ENCODE peak calls at places on chromosomes 3 and 15, in six cellular contexts. A is transverse colon, V is HepG2, J is esophagus muscularis mucosa, O is tibial nerve, N is ovary. B is an unnamed sample. For H3K4me1, the result is how much of the 10 kb centered on the place peaks cover.

GRCh38 chr3:193968575-193968974 is 167.4 kb upstream of the HES1 start:
- DNase-seq in A (no peak), V (no peak), J (no peak), O (no peak), N (no peak), B (no peak)

GRCh38 chr3:169354774-169355501 is 308.6 kb downstream of the MECOM start:
- DNase-seq in A (no peak), V (no peak), J (no peak), O (no peak), N (no peak), B (no peak)

GRCh38 chr3:28326458-28326926 is 22.0 kb upstream of the ZCWPW2 start:
- DNase-seq in A (peak), V (no peak), J (no peak), O (no peak), N (no peak), B (no peak)

GRCh38 chr3:193928354-193929209 is 207.4 kb upstream of the HES1 start:
- DNase-seq in A (no peak), V (no peak), J (no peak), O (no peak), N (no peak), B (no peak)

GRCh38 chr15:34436956-34437442 is 609 bp downstream of the GOLGA8A start:
- DNase-seq in A (peak), V (peak), J (no peak), O (no peak), N (peak), B (peak)

GRCh38 chr3:152656207-152657001 is 178.5 kb upstream of the P2RY1 start:
- DNase-seq in A (no peak), V (no peak), J (no peak), O (no peak), N (no peak), B (no peak)

GRCh38 chr3:120597445-120598049 is 1.4 kb downstream of the NDUFB4 start:
- DNase-seq in A (no peak), V (no peak), J (no peak), O (no peak), N (no peak), B (no peak)

GRCh38 chr3:138148503-138148902 is 16.3 kb upstream of the A4GNT start:
- DNase-seq in A (no peak), V (no peak), J (no peak), O (no peak), N (no peak), B (no peak)

GRCh38 chr3:24367216-24367615 is 127.4 kb downstream of the THRB start:
- DNase-seq in A (no peak), V (no peak), J (no peak), O (no peak), N (no peak), B (no peak)

GRCh38 chr3:66416556-66417304 is 84.1 kb downstream of the LRIG1 start:
- DNase-seq in A (no peak), V (no peak), J (no peak), O (no peak), N (no peak), B (no peak)

GRCh38 chr3:150348500-150348899 is 59.6 kb upstream of the TSC22D2 start:
- DNase-seq in A (peak), V (peak), J (no peak), O (no peak), N (no peak), B (peak)

GRCh38 chr3:172397716-172398405 is 50.4 kb downstream of the GHSR start:
- DNase-seq in A (no peak), V (no peak), J (no peak), O (no peak), N (no peak), B (no peak)

GRCh38 chr15:92707880-92708551 is 52.4 kb upstream of the FAM174B start:
- DNase-seq in A (no peak), V (no peak), J (no peak), O (no peak), N (no peak), B (no peak)

GRCh38 chr3:65633018-65633417 is 405.7 kb downstream of the MAGI1 start:
- DNase-seq in A (no peak), V (no peak), J (no peak), O (no peak), N (no peak), B (no peak)

GRCh38 chr3:169077394-169077906 is 586.1 kb downstream of the MECOM start:
- DNase-seq in A (no peak), V (no peak), J (no peak), O (no peak), N (no peak), B (no peak)

GRCh38 chr3:43185656-43186375 is 79.9 kb upstream of the POMGNT2 start:
- DNase-seq in A (no peak), V (no peak), J (no peak), O (no peak), N (no peak), B (no peak)

GRCh38 chr3:155745795-155746550 is 1.1 kb upstream of the PLCH1 start:
- DNase-seq in A (peak), V (peak), J (no peak), O (no peak), N (no peak), B (peak)

GRCh38 chr15:101105059-101105851 is 146.6 kb downstream of the CHSY1 start:
- DNase-seq in A (no peak), V (no peak), J (no peak), O (no peak), N (no peak), B (no peak)

GRCh38 chr3:50286322-50287227 is 5.7 kb downstream of the IFRD2 start:
- DNase-seq in A (no peak), V (no peak), J (no peak), O (no peak), N (peak), B (no peak)

GRCh38 chr15:79376383-79376782 is 55.8 kb upstream of the MINAR1 start:
- DNase-seq in A (no peak), V (no peak), J (no peak), O (no peak), N (no peak), B (no peak)

GRCh38 chr15:70319466-70319865 is 221.7 kb upstream of the TLE3 start:
- DNase-seq in A (no peak), V (no peak), J (no peak), O (no peak), N (no peak), B (no peak)

GRCh38 chr3:82157952-82158351 is 396.5 kb upstream of the GBE1 start:
- DNase-seq in A (no peak), V (no peak), J (no peak), O (no peak), N (no peak), B (no peak)

GRCh38 chr3:14216257-14217048 is 37.8 kb downstream of the LSM3 start:
- DNase-seq in A (no peak), V (peak), J (no peak), O (no peak), N (no peak), B (no peak)

GRCh38 chr3:189355481-189356201 is 183.9 kb downstream of the TPRG1 start:
- DNase-seq in A (peak), V (peak), J (no peak), O (no peak), N (no peak), B (no peak)

GRCh38 chr3:13544951-13545651 is 3.8 kb upstream of the FBLN2 start:
- DNase-seq in A (no peak), V (no peak), J (no peak), O (no peak), N (no peak), B (no peak)

GRCh38 chr15:68479406-68479805 is 47.4 kb upstream of the ITGA11 start:
- DNase-seq in A (peak), V (no peak), J (peak), O (no peak), N (peak), B (no peak)

GRCh38 chr15:41809121-41809520 is 18.8 kb upstream of the JMJD7 start:
- DNase-seq in A (no peak), V (no peak), J (no peak), O (no peak), N (no peak), B (no peak)

GRCh38 chr15:92541197-92542190 is 114.1 kb downstream of the FAM174B start:
- DNase-seq in A (no peak), V (no peak), J (no peak), O (no peak), N (no peak), B (no peak)

GRCh38 chr3:108420926-108421325 is 89.5 kb downstream of the MYH15 start:
- DNase-seq in A (no peak), V (no peak), J (no peak), O (no peak), N (no peak), B (no peak)

GRCh38 chr3:141777957-141778813 is 15.0 kb downstream of the GRK7 start:
- DNase-seq in A (no peak), V (no peak), J (peak), O (no peak), N (no peak), B (no peak)

GRCh38 chr3:141776885-141777284 is 13.7 kb downstream of the GRK7 start:
- DNase-seq in A (no peak), V (no peak), J (peak), O (no peak), N (no peak), B (no peak)

GRCh38 chr3:141776376-141776775 is 13.2 kb downstream of the GRK7 start:
- DNase-seq in A (no peak), V (no peak), J (peak), O (no peak), N (no peak), B (no peak)

GRCh38 chr3:141769171-141769894 is 6.1 kb downstream of the GRK7 start:
- DNase-seq in A (no peak), V (peak), J (no peak), O (no peak), N (no peak), B (no peak)

GRCh38 chr3:141773676-141774075 is 10.5 kb downstream of the GRK7 start:
- DNase-seq in A (no peak), V (no peak), J (no peak), O (no peak), N (no peak), B (no peak)
- TF ChIP-seq EP300 in A (no peak), V (no peak), J (no peak), O (no peak), N (no peak), B (no peak)

GRCh38 chr15:89841306-89841705 is 26.7 kb upstream of the ANPEP start:
- DNase-seq in A (no peak), V (no peak), J (no peak), O (no peak), N (no peak), B (no peak)

GRCh38 chr15:89839424-89839823 is 24.8 kb upstream of the ANPEP start:
- DNase-seq in A (no peak), V (no peak), J (no peak), O (no peak), N (no peak), B (no peak)

GRCh38 chr15:89847101-89847500 is 32.4 kb upstream of the ANPEP start:
- DNase-seq in A (no peak), V (no peak), J (no peak), O (no peak), N (no peak), B (no peak)

GRCh38 chr15:89845305-89845893 is 30.7 kb upstream of the ANPEP start:
- DNase-seq in A (no peak), V (peak), J (no peak), O (no peak), N (no peak), B (no peak)
- H3K4me1 ChIP-seq in A (under half), V (under half), J (under half), O (under half), N (under half), B (under half)

GRCh38 chr3:146164071-146164470 is 3.1 kb upstream of the PLOD2 start:
- DNase-seq in A (no peak), V (no peak), J (no peak), O (no peak), N (no peak), B (no peak)

GRCh38 chr3:146164951-146165350 is 4.0 kb upstream of the PLOD2 start:
- DNase-seq in A (peak), V (no peak), J (no peak), O (no peak), N (no peak), B (no peak)

GRCh38 chr3:146164506-146164905 is 3.5 kb upstream of the PLOD2 start:
- DNase-seq in A (no peak), V (no peak), J (no peak), O (no peak), N (no peak), B (no peak)

GRCh38 chr3:146162561-146162960 is 1.6 kb upstream of the PLOD2 start:
- DNase-seq in A (no peak), V (no peak), J (no peak), O (no peak), N (peak), B (no peak)

GRCh38 chr3:146163584-146163983 is 2.6 kb upstream of the PLOD2 start:
- DNase-seq in A (no peak), V (no peak), J (no peak), O (no peak), N (no peak), B (no peak)
- TF ChIP-seq EP300 in A (no peak), V (no peak), J (no peak), O (peak), N (no peak), B (no peak)

GRCh38 chr3:37248179-37248578 is 73.8 kb upstream of the LRRFIP2 start:
- DNase-seq in A (no peak), V (no peak), J (no peak), O (no peak), N (no peak), B (no peak)

GRCh38 chr3:37243811-37244748 is 69.7 kb upstream of the LRRFIP2 start:
- DNase-seq in A (peak), V (peak), J (peak), O (peak), N (peak), B (peak)

GRCh38 chr3:37247398-37248114 is 73.2 kb upstream of the LRRFIP2 start:
- DNase-seq in A (no peak), V (no peak), J (no peak), O (no peak), N (no peak), B (no peak)

GRCh38 chr3:37241880-37242279 is 67.5 kb upstream of the LRRFIP2 start:
- DNase-seq in A (no peak), V (no peak), J (no peak), O (no peak), N (no peak), B (no peak)

GRCh38 chr3:37245003-37245402 is 70.6 kb upstream of the LRRFIP2 start:
- DNase-seq in A (no peak), V (no peak), J (no peak), O (no peak), N (no peak), B (no peak)
- H3K4me1 ChIP-seq in A (half or more), V (half or more), J (half or more), O (under half), N (under half), B (under half)

GRCh38 chr3:17478673-17479072 is 263.8 kb downstream of the TBC1D5 start:
- DNase-seq in A (no peak), V (peak), J (no peak), O (no peak), N (no peak), B (no peak)
- TF ChIP-seq EP300 in A (no peak), V (no peak), J (no peak), O (no peak), N (no peak), B (no peak)

GRCh38 chr15:98655732-98656131 is 7.4 kb downstream of the IGF1R start:
- DNase-seq in A (no peak), V (no peak), J (no peak), O (no peak), N (no peak), B (no peak)

GRCh38 chr15:98658831-98659699 is 10.7 kb downstream of the IGF1R start:
- DNase-seq in A (peak), V (peak), J (no peak), O (peak), N (peak), B (no peak)

GRCh38 chr15:98654790-98655360 is 6.5 kb downstream of the IGF1R start:
- DNase-seq in A (no peak), V (peak), J (no peak), O (no peak), N (no peak), B (no peak)

GRCh38 chr15:98660055-98660454 is 11.7 kb downstream of the IGF1R start:
- DNase-seq in A (no peak), V (no peak), J (no peak), O (no peak), N (no peak), B (no peak)

GRCh38 chr15:98657721-98658120 is 9.4 kb downstream of the IGF1R start:
- DNase-seq in A (no peak), V (no peak), J (no peak), O (no peak), N (no peak), B (no peak)
- H3K4me1 ChIP-seq in A (under half), V (half or more), J (half or more), O (under half), N (under half), B (under half)

GRCh38 chr15:75034615-75035014 is 11.2 kb downstream of the PPCDC start:
- DNase-seq in A (no peak), V (no peak), J (no peak), O (no peak), N (no peak), B (no peak)

GRCh38 chr15:75033809-75034208 is 10.4 kb downstream of the PPCDC start:
- DNase-seq in A (no peak), V (no peak), J (no peak), O (no peak), N (no peak), B (no peak)

GRCh38 chr15:75038948-75039533 is 15.7 kb downstream of the PPCDC start:
- DNase-seq in A (no peak), V (no peak), J (no peak), O (no peak), N (no peak), B (no peak)

GRCh38 chr15:75037685-75038084 is 14.3 kb downstream of the PPCDC start:
- DNase-seq in A (no peak), V (no peak), J (no peak), O (no peak), N (no peak), B (no peak)

DNA sequence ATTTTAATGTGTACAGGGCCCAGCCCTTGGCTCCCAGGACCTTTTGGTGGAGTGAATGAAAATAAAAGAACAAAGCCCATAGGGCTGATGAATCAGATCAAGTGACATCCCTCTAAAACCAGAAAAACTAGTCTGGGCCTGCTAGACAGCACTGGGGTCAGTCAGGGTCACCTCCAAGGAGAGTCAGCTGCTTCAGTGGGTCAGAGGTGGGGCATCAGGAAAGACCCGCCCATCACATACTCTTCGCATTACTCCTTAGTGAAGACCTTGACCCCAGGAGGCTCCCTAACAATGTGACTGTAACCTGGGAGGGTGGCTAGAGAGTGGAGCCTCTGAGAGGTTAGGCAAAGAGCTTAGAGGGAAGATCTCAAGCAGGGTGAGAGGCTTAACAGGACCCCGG is 12.9 kb downstream of the PPCDC start:
- DNase-seq in A (peak), V (no peak), J (no peak), O (no peak), N (no peak), B (peak)
- TF ChIP-seq EP300 in A (no peak), V (no peak), J (no peak), O (no peak), N (no peak), B (no peak)

DNA sequence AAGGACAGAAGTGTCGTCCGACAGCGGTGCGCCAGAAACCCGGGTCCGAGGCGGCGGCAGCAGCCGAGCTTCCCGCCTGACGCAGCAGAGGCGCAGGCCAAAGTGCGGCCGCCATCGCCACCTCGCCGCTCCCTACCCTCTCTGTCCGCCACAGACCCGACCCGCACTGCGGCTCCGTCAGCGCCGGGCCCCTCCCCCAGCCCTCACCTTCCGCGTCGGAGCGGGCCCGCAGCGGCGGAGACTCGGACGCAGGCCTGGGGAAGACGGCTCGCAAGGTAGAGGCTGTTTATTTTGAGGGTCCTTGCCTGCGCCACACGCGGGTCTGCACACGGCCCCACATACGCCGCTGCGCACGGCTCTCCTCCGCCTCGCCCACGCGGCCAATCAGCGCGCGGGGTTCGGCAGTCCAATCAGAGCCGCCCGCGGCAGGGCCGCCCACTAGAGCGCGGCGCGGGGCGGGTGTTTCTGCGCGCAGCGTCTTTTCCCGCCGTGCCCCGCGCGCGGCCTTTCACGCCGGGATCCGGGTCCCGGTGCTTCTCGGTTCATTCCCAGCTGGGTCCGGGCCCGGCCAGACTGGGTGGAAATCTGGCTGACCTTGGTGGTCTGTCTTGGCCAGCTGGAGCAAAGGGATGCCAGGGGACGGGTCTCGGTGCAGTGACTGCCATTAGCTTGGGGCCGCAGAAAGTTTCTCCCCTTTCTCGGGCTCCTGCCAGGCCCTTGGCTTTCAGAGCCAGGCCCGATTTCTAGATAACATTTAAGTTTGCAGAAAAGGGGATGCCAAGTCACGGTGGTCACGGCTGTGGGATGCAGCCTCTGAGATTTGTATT is at the start of gene CNBP:
- DNase-seq in A (peak), V (peak), J (peak), O (peak), N (peak), B (peak)
- H3K4me1 ChIP-seq in A (half or more), V (under half), J (half or more), O (under half), N (under half), B (under half)